ENCODE peak calls at places on chromosome 17, in ten cellular contexts. U is A549, V is transverse colon, J is stomach, C is sigmoid colon, Z is right lobe of liver, P is testis, A is heart left ventricle, Q is uterus, S is ovary. G is an unnamed sample.

GRCh38 chr17:78249836-78250806 is 18.7 kb downstream of the TMEM235 start:
- DNase-seq in U (no peak), V (no peak), J (no peak), C (peak; percentile 63), Z (no peak), P (no peak), A (peak; percentile 14), Q (no peak), S (no peak), G (no peak)

GRCh38 chr17:6098050-6098449 is 27.9 kb downstream of the WSCD1 start:
- DNase-seq in U (no peak), V (no peak), J (no peak), C (peak; percentile 27), Z (no peak), P (no peak), A (no peak), Q (no peak), S (no peak), G (no peak)

GRCh38 chr17:62755139-62755851 is 52.8 kb downstream of the MARCHF10 start:
- DNase-seq in U (no peak), V (no peak), J (no peak), C (no peak), Z (no peak), P (no peak), A (no peak), Q (no peak), S (no peak), G (no peak)

GRCh38 chr17:71109697-71110096 is 940.4 kb downstream of the KCNJ2 start:
- DNase-seq in U (no peak), V (no peak), J (no peak), C (no peak), Z (no peak), P (no peak), A (no peak), Q (no peak), S (no peak), G (no peak)

GRCh38 chr17:49723423-49723822 is 15.7 kb upstream of the SLC35B1 start:
- DNase-seq in U (no peak), V (peak; percentile 35), J (no peak), C (peak; percentile 94), Z (no peak), P (peak; percentile 83), A (peak; percentile 91), Q (peak; percentile 91), S (peak; percentile 88), G (no peak)

GRCh38 chr17:38556234-38556633 is 49.5 kb downstream of the SRCIN1 start:
- DNase-seq in U (no peak), V (no peak), J (no peak), C (no peak), Z (no peak), P (no peak), A (no peak), Q (no peak), S (no peak), G (no peak)

GRCh38 chr17:50467114-50467854 is 1.4 kb downstream of the CHAD start:
- DNase-seq in U (no peak), V (no peak), J (no peak), C (peak; percentile 40), Z (peak; percentile 42), P (no peak), A (no peak), Q (no peak), S (no peak), G (no peak)

GRCh38 chr17:68518063-68518815 is 6.0 kb downstream of the PRKAR1A start:
- DNase-seq in U (no peak), V (no peak), J (no peak), C (no peak), Z (no peak), P (no peak), A (no peak), Q (no peak), S (no peak), G (no peak)

GRCh38 chr17:41315814-41316430 is 412 bp upstream of the KRTAP17-1 start:
- DNase-seq in U (no peak), V (no peak), J (no peak), C (no peak), Z (no peak), P (no peak), A (no peak), Q (no peak), S (no peak), G (no peak)

GRCh38 chr17:4074831-4075495 is 67.9 kb downstream of the ZZEF1 start:
- DNase-seq in U (peak; percentile 56), V (no peak), J (no peak), C (no peak), Z (no peak), P (peak; percentile 12), A (no peak), Q (no peak), S (no peak), G (no peak)

GRCh38 chr17:1252203-1252608 is 18.0 kb upstream of the BHLHA9 start:
- DNase-seq in U (no peak), V (no peak), J (no peak), C (no peak), Z (no peak), P (no peak), A (peak; percentile 68), Q (no peak), S (no peak), G (no peak)

GRCh38 chr17:76630151-76630550 is 13.4 kb downstream of the ST6GALNAC1 start:
- DNase-seq in U (no peak), V (no peak), J (no peak), C (no peak), Z (no peak), P (no peak), A (no peak), Q (no peak), S (no peak), G (no peak)

GRCh38 chr17:39981207-39982068 is 831 bp downstream of the PSMD3 start:
- DNase-seq in U (peak; percentile 21), V (no peak), J (no peak), C (no peak), Z (no peak), P (no peak), A (no peak), Q (no peak), S (no peak), G (no peak)

GRCh38 chr17:57576744-57577143 is 168.4 kb downstream of the CCDC182 start:
- DNase-seq in U (no peak), V (no peak), J (no peak), C (no peak), Z (no peak), P (no peak), A (no peak), Q (no peak), S (no peak), G (no peak)
- H3K4me1 ChIP-seq in U (peaks cover 7% of the 10 kb centered on the region), V (no peaks in the 10 kb centered on the region), J (peaks cover 9% of the 10 kb centered on the region), C (peaks cover 18% of the 10 kb centered on the region), Z (no peaks in the 10 kb centered on the region), P (peaks cover 19% of the 10 kb centered on the region), A (peaks cover 39% of the 10 kb centered on the region), Q (no peaks in the 10 kb centered on the region), S (peaks cover 16% of the 10 kb centered on the region), G (no peaks in the 10 kb centered on the region)

DNA sequence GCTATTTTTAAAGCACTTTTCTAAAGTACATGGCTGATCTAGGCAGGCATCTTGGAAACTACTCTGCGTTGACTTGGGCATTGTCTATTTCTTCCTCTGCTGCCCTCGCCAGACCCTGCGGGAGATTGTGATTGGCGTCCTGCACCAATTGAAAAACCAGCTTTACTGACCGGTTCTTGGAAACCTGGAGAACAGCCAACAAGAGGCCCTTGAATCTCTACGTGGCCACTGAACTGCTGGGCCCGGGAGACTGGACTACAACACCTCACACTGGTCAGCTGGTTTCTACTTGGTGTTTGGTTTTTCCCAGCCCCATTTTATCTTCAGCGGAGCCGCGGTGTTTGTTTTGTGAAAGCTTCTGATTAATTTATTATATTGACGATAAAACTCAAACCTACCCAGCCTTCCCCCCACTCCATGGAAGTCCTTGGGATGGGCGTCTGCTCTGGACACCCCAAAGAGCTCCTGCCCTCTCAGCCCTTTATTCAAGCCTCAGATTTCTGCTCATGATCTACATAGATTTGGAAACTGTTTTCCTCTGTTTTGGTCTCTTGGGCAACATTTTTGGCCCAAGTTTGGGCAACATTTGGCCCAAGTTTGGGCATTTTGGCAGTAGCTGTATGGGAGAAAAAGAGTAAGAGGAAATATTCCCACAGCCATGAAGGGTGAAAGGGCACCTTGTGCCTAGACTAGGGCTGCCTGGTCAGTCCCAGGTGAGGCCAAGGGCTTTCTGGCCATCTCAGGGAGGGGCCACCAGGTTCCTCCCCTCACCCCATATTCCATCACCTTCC is 4.7 kb downstream of the MLX start:
- DNase-seq in U (no peak), V (peak; percentile 6), J (peak; percentile 84), C (no peak), Z (peak; percentile 62), P (no peak), A (no peak), Q (no peak), S (peak; percentile 21), G (no peak)
- TF ChIP-seq POLR2A in U (no peak), V (no peak), J (no peak), C (no peak), Z (no peak), P (no peak), A (no peak), Q (no peak), S (no peak), G (no peak)

DNA sequence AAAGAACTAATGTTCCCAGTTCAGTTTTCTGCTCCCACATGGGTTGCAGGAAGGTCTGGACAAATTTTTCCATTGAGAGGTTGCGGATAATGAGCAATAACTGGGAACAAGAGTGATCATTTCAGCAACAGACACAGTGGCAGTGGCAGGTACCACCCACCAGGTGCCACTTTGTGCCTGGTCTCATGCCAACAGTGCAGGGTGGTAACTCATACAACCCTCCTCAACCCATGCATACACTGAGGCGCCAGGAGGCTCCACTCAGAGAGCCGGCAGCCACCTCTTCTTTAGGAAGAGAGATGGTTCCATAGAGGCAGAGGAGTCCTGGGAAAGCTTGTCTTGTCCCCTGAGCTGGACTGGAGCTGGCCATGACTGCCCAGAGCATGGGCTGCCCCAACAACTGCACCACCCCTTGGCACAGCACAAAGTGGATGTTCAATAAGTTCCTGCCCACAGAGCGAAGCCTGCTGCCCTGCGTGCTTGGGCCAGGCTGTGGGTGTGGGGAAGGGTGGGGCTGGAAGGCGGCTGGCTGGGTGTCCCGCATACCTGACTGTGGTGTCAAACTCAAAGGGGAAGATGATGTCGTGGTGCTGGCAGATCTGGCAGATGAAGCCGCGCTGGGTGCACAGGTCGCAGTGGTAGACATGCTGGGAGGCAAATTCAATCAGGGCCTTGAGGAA is 6.4 kb upstream of the ARHGAP27 start:
- DNase-seq in U (no peak), V (peak; percentile 48), J (no peak), C (peak; percentile 56), Z (no peak), P (no peak), A (no peak), Q (no peak), S (no peak), G (no peak)
- H3K4me1 ChIP-seq in U (peaks cover 23% of the 10 kb centered on the region), V (peaks cover 11% of the 10 kb centered on the region), J (no peaks in the 10 kb centered on the region), C (peaks cover 9% of the 10 kb centered on the region), Z (no peaks in the 10 kb centered on the region), P (no peaks in the 10 kb centered on the region), A (no peaks in the 10 kb centered on the region), Q (no peaks in the 10 kb centered on the region), S (no peaks in the 10 kb centered on the region), G (peaks cover 19% of the 10 kb centered on the region)

DNA sequence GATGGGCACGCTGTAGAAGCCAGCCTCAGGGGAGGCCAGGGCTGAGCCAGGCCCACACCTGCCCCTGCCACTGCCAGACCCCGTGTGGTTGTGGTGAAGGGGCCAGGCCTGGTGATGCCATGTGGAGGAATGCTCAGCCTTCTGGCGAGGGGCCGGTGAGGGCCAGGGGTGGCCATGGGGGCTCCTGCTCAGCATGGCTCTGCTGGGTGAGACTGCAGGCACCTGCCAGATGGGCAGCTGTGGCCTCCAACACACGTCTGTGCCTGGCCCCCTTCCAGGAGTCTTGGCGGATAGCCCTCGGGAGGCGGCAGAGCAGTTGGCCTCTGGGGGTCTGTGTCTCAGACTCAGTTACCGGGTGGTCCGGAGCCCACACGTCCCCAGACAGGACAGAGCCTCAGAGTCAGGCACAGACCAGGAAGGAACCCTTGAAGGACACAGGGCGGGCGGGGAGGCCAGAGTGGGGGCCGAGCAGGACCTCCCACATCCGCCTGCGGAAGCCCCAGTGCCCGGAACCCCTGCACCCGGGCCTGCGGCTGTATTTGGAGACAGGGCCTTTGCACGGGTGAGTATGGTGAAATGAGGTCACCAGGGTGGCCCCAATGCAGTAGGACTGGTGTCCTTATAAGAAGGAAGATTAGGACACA is 22.5 kb upstream of the CHMP6 start:
- DNase-seq in U (no peak), V (no peak), J (no peak), C (no peak), Z (no peak), P (no peak), A (no peak), Q (no peak), S (peak; percentile 63), G (no peak)
- TF ChIP-seq POLR2A in U (no peak), V (no peak), J (no peak), C (no peak), Z (no peak), P (no peak), A (no peak), Q (no peak), S (no peak), G (no peak)

G was measured in esophagus squamous epithelium.